ENCODE peak calls at places on chromosomes 12 and 14, in nine cellular contexts. One of them, this sample, is unnamed.

GRCh38 chr14:23327947-23328744 is 6.9 kb downstream of the PABPN1 start:
- DNase-seq in coronary artery: no peak
- DNase-seq in choroid plexus epithelial cell: peak; percentile 88
- DNase-seq in bronchial epithelial cell: peak; percentile 70
- DNase-seq in AG10803: peak; percentile 75
- DNase-seq in gastrocnemius medialis: peak; percentile 59
- DNase-seq in fibroblast of pulmonary artery: peak; percentile 86
- DNase-seq in body of pancreas: peak; percentile 81
- DNase-seq in Panc1: peak; percentile 39
- DNase-seq in this sample: peak; percentile 79

GRCh38 chr14:79861111-79861510 is 350.2 kb downstream of the DIO2 start:
- DNase-seq in fibroblast of pulmonary artery: no peak
- DNase-seq in Panc1: no peak
- DNase-seq in choroid plexus epithelial cell: no peak
- DNase-seq in coronary artery: no peak
- DNase-seq in body of pancreas: no peak
- DNase-seq in AG10803: no peak
- DNase-seq in bronchial epithelial cell: no peak
- DNase-seq in gastrocnemius medialis: no peak
- DNase-seq in this sample: no peak

GRCh38 chr12:112168561-112168971 is 43.2 kb downstream of the TRAFD1 start:
- DNase-seq in body of pancreas: no peak
- DNase-seq in bronchial epithelial cell: no peak
- DNase-seq in Panc1: no peak
- DNase-seq in coronary artery: no peak
- DNase-seq in AG10803: no peak
- DNase-seq in choroid plexus epithelial cell: no peak
- DNase-seq in gastrocnemius medialis: no peak
- DNase-seq in fibroblast of pulmonary artery: no peak
- DNase-seq in this sample: no peak

GRCh38 chr12:63869656-63870055 is 25.2 kb downstream of the SRGAP1 start:
- DNase-seq in bronchial epithelial cell: no peak
- DNase-seq in coronary artery: no peak
- DNase-seq in gastrocnemius medialis: no peak
- DNase-seq in fibroblast of pulmonary artery: no peak
- DNase-seq in body of pancreas: no peak
- DNase-seq in choroid plexus epithelial cell: peak; percentile 56
- DNase-seq in Panc1: no peak
- DNase-seq in AG10803: no peak
- DNase-seq in this sample: peak; percentile 38

GRCh38 chr14:42424501-42424900 is 817.8 kb downstream of the LRFN5 start:
- DNase-seq in fibroblast of pulmonary artery: peak; percentile 46
- DNase-seq in choroid plexus epithelial cell: peak; percentile 6
- DNase-seq in coronary artery: no peak
- DNase-seq in bronchial epithelial cell: peak; percentile 28
- DNase-seq in body of pancreas: no peak
- DNase-seq in AG10803: no peak
- DNase-seq in gastrocnemius medialis: no peak
- DNase-seq in Panc1: no peak
- DNase-seq in this sample: peak; percentile 30

GRCh38 chr14:66359500-66359899 is 126.7 kb upstream of the CCDC196 start:
- DNase-seq in Panc1: no peak
- DNase-seq in gastrocnemius medialis: no peak
- DNase-seq in body of pancreas: peak; percentile 34
- DNase-seq in coronary artery: no peak
- DNase-seq in choroid plexus epithelial cell: peak; percentile 88
- DNase-seq in fibroblast of pulmonary artery: peak; percentile 82
- DNase-seq in AG10803: peak; percentile 75
- DNase-seq in bronchial epithelial cell: peak; percentile 46
- DNase-seq in this sample: peak; percentile 54

GRCh38 chr12:49798248-49798647 is 30.0 kb downstream of the NCKAP5L start:
- DNase-seq in coronary artery: no peak
- DNase-seq in choroid plexus epithelial cell: no peak
- DNase-seq in bronchial epithelial cell: no peak
- DNase-seq in AG10803: no peak
- DNase-seq in Panc1: no peak
- DNase-seq in body of pancreas: no peak
- DNase-seq in gastrocnemius medialis: no peak
- DNase-seq in fibroblast of pulmonary artery: no peak
- DNase-seq in this sample: no peak

GRCh38 chr12:14952295-14952995 is 9.0 kb downstream of the ARHGDIB start:
- DNase-seq in AG10803: peak; percentile 93
- DNase-seq in bronchial epithelial cell: peak; percentile 99
- DNase-seq in choroid plexus epithelial cell: peak; percentile 98
- DNase-seq in gastrocnemius medialis: no peak
- DNase-seq in fibroblast of pulmonary artery: peak; percentile 98
- DNase-seq in body of pancreas: no peak
- DNase-seq in Panc1: no peak
- DNase-seq in coronary artery: no peak
- DNase-seq in this sample: peak; percentile 94

GRCh38 chr12:48681738-48682532 is at the start of gene KANSL2:
- DNase-seq in Panc1: peak; percentile 94
- DNase-seq in fibroblast of pulmonary artery: peak; percentile 99
- DNase-seq in body of pancreas: peak; percentile 99
- DNase-seq in choroid plexus epithelial cell: peak; percentile 99
- DNase-seq in gastrocnemius medialis: peak; percentile 100
- DNase-seq in coronary artery: peak; percentile 99
- DNase-seq in AG10803: peak; percentile 98
- DNase-seq in bronchial epithelial cell: peak; percentile 97
- DNase-seq in this sample: peak; percentile 98

GRCh38 chr12:48677782-48678181 is 4.3 kb downstream of the KANSL2 start:
- DNase-seq in choroid plexus epithelial cell: peak; percentile 38
- DNase-seq in gastrocnemius medialis: no peak
- DNase-seq in bronchial epithelial cell: no peak
- DNase-seq in Panc1: no peak
- DNase-seq in coronary artery: no peak
- DNase-seq in fibroblast of pulmonary artery: no peak
- DNase-seq in AG10803: no peak
- DNase-seq in body of pancreas: no peak
- DNase-seq in this sample: no peak

GRCh38 chr12:48681416-48681737 is 661 bp downstream of the KANSL2 start:
- DNase-seq in fibroblast of pulmonary artery: peak; percentile 10
- DNase-seq in coronary artery: no peak
- DNase-seq in Panc1: no peak
- DNase-seq in AG10803: peak; percentile 9
- DNase-seq in gastrocnemius medialis: peak; percentile 36
- DNase-seq in body of pancreas: no peak
- DNase-seq in choroid plexus epithelial cell: peak; percentile 26
- DNase-seq in bronchial epithelial cell: no peak
- DNase-seq in this sample: peak; percentile 22

GRCh38 chr12:48680861-48681260 is 1.2 kb downstream of the KANSL2 start:
- DNase-seq in coronary artery: no peak
- DNase-seq in choroid plexus epithelial cell: no peak
- DNase-seq in Panc1: no peak
- DNase-seq in body of pancreas: no peak
- DNase-seq in gastrocnemius medialis: no peak
- DNase-seq in AG10803: no peak
- DNase-seq in bronchial epithelial cell: no peak
- DNase-seq in fibroblast of pulmonary artery: no peak
- DNase-seq in this sample: no peak

GRCh38 chr12:48678561-48679185 is 3.4 kb downstream of the KANSL2 start:
- DNase-seq in bronchial epithelial cell: no peak
- DNase-seq in AG10803: no peak
- DNase-seq in Panc1: no peak
- DNase-seq in choroid plexus epithelial cell: no peak
- DNase-seq in coronary artery: no peak
- DNase-seq in body of pancreas: no peak
- DNase-seq in gastrocnemius medialis: no peak
- DNase-seq in fibroblast of pulmonary artery: peak; percentile 42
- DNase-seq in this sample: no peak
- H3K4me3 ChIP-seq in bronchial epithelial cell: no peak overlapping the region
- H3K4me3 ChIP-seq in AG10803: no peak overlapping the region
- H3K4me3 ChIP-seq in Panc1: no peak overlapping the region
- H3K4me3 ChIP-seq in choroid plexus epithelial cell: no peak overlapping the region
- H3K4me3 ChIP-seq in coronary artery: no peak overlapping the region
- H3K4me3 ChIP-seq in body of pancreas: no peak overlapping the region
- H3K4me3 ChIP-seq in gastrocnemius medialis: peak overlapping the region; percentile 99
- H3K4me3 ChIP-seq in fibroblast of pulmonary artery: no peak overlapping the region
- H3K4me3 ChIP-seq in this sample: no peak overlapping the region

DNA sequence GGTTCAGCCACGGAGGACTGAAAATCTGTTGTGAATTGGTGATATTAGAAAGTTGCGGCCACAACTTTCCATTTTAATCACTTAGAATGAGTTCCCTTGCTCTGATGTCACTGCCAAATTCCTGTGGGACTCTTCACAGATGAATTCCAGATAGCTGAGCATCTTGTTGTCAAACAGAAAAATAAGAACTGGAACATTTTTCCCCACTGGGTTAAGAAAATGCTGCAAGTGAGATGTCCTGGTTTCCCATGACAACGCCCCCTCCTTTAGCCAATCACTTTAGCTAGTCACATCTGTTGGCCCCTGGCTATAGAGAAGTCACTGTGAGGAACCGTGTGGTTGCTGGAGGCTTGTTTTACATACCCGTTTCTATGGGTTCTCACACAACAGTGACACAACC is 135.9 kb downstream of the KTN1 start:
- DNase-seq in gastrocnemius medialis: peak; percentile 79
- DNase-seq in body of pancreas: peak; percentile 31
- DNase-seq in bronchial epithelial cell: no peak
- DNase-seq in Panc1: no peak
- DNase-seq in coronary artery: no peak
- DNase-seq in fibroblast of pulmonary artery: peak; percentile 69
- DNase-seq in choroid plexus epithelial cell: peak; percentile 96
- DNase-seq in AG10803: peak; percentile 97
- DNase-seq in this sample: peak; percentile 89
- TF ChIP-seq CTCF in gastrocnemius medialis: no peak
- TF ChIP-seq CTCF in body of pancreas: no peak
- TF ChIP-seq CTCF in bronchial epithelial cell: no peak
- TF ChIP-seq CTCF in Panc1: no peak
- TF ChIP-seq CTCF in coronary artery: no peak
- TF ChIP-seq CTCF in fibroblast of pulmonary artery: no peak
- TF ChIP-seq CTCF in choroid plexus epithelial cell: no peak
- TF ChIP-seq CTCF in AG10803: no peak
- TF ChIP-seq CTCF in this sample: no peak

GRCh38 chr14:93953739-93954515 is 22.4 kb downstream of the ASB2 start:
- DNase-seq in Panc1: no peak
- DNase-seq in choroid plexus epithelial cell: no peak
- DNase-seq in bronchial epithelial cell: no peak
- DNase-seq in AG10803: no peak
- DNase-seq in coronary artery: no peak
- DNase-seq in body of pancreas: no peak
- DNase-seq in gastrocnemius medialis: no peak
- DNase-seq in fibroblast of pulmonary artery: no peak
- DNase-seq in this sample: no peak

GRCh38 chr14:93954516-93954830 is 21.9 kb downstream of the ASB2 start:
- DNase-seq in fibroblast of pulmonary artery: no peak
- DNase-seq in AG10803: no peak
- DNase-seq in body of pancreas: no peak
- DNase-seq in gastrocnemius medialis: no peak
- DNase-seq in coronary artery: no peak
- DNase-seq in bronchial epithelial cell: no peak
- DNase-seq in choroid plexus epithelial cell: no peak
- DNase-seq in Panc1: no peak
- DNase-seq in this sample: no peak

GRCh38 chr14:93956082-93956481 is 20.3 kb downstream of the ASB2 start:
- DNase-seq in body of pancreas: no peak
- DNase-seq in bronchial epithelial cell: no peak
- DNase-seq in fibroblast of pulmonary artery: no peak
- DNase-seq in choroid plexus epithelial cell: no peak
- DNase-seq in gastrocnemius medialis: no peak
- DNase-seq in coronary artery: no peak
- DNase-seq in AG10803: no peak
- DNase-seq in Panc1: no peak
- DNase-seq in this sample: no peak

GRCh38 chr14:93956514-93957332 is 19.6 kb downstream of the ASB2 start:
- DNase-seq in gastrocnemius medialis: peak; percentile 77
- DNase-seq in coronary artery: no peak
- DNase-seq in fibroblast of pulmonary artery: no peak
- DNase-seq in choroid plexus epithelial cell: no peak
- DNase-seq in body of pancreas: no peak
- DNase-seq in Panc1: no peak
- DNase-seq in AG10803: no peak
- DNase-seq in bronchial epithelial cell: no peak
- DNase-seq in this sample: no peak

DNA sequence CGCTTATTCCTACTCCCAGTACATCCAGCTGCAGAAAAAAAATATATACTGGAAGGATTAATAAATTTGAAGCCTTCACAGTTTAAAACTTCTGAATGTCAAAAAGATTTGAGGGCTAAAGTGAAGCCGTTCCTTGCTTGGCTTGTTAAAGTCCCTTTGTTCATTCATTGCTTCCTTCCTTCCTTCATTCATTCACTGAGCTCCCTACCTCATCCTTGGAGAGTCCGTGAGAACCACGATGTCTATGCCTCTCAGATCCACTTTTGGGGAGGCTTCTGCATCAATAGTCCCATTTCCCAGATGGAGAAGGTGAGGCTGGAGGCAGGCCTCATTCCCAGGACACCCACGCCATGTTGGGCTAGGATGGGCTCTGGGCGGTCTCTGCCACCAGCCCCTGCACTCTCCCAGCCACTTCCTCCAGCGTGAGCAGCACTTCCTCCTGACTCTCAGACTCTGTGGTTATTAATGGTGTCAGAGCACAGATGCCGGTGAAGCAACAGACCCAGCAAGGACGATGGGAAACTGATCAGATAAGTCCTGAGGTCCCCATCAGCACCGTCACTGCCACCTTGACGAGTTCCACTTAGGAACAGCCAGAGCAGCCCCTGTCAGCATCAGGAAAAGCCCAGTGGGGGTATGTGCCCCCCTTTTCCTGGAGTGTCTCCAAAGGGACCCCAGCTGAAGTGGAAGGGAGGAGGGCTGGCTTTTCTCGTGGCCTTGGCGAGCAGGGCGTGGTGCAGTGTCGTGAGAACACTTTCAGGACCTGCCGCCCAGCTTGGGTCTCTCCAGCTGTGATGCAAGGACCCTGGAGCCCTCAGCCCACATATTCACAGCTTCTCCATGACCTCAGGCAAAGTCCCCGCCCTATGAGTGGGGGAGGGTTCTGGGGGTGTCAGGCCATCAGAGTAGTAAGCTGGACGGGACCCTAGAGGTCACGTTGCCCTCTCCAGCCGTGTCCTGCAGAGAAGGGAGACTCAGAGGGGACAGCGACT is 21.2 kb downstream of the ASB2 start:
- DNase-seq in choroid plexus epithelial cell: no peak
- DNase-seq in fibroblast of pulmonary artery: no peak
- DNase-seq in gastrocnemius medialis: peak; percentile 37
- DNase-seq in body of pancreas: no peak
- DNase-seq in bronchial epithelial cell: no peak
- DNase-seq in AG10803: no peak
- DNase-seq in coronary artery: no peak
- DNase-seq in Panc1: no peak
- DNase-seq in this sample: no peak
- H3K4me3 ChIP-seq in choroid plexus epithelial cell: no peak overlapping the region
- H3K4me3 ChIP-seq in fibroblast of pulmonary artery: no peak overlapping the region
- H3K4me3 ChIP-seq in gastrocnemius medialis: no peak overlapping the region
- H3K4me3 ChIP-seq in body of pancreas: no peak overlapping the region
- H3K4me3 ChIP-seq in bronchial epithelial cell: no peak overlapping the region
- H3K4me3 ChIP-seq in AG10803: no peak overlapping the region
- H3K4me3 ChIP-seq in coronary artery: peak overlapping the region; percentile 21
- H3K4me3 ChIP-seq in Panc1: no peak overlapping the region
- H3K4me3 ChIP-seq in this sample: no peak overlapping the region

DNA sequence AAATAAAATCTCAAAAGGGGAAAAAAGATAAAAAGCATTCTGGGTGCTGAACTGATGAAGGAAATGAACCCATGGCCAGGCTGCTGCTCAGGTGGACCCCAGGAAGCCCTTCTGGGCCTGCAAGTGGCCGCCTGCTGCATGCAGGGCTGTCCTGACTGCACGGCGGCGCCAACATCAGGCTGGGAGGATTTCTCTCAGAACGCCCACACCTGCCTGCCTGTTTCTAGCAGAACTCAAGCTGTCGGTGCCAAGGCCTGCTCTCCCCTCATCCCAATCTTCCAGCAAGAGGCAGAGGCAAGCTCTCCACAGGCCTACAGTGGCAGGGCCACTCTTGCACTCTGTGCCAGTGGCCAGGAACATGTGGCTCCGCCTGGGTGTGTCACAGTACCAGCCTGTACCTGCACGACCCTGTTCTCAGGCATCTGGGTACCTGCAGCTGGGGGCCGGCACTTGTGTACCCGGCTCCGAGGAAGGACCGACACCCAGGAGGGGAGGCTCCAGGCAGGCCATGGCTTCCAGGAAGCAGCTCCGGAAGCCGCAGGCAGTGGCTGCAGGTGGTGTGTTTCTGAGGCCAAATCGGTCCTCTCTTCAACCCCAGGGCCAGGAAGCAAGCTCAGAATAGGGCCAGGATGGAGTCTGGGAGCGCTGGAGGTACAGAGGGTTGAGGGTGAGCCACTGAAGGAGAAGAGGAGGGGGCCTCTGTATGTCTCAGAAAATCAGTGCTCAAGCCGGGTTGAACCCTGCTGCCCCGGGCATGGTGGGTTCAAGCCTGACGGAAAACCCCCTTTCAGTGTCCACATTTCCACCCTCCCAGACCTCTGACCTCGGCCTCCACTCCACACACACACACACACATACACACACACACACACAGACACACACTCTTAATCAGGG is 2.5 kb upstream of the INF2 start:
- DNase-seq in choroid plexus epithelial cell: no peak
- DNase-seq in fibroblast of pulmonary artery: no peak
- DNase-seq in Panc1: no peak
- DNase-seq in body of pancreas: no peak
- DNase-seq in AG10803: no peak
- DNase-seq in gastrocnemius medialis: no peak
- DNase-seq in coronary artery: no peak
- DNase-seq in bronchial epithelial cell: no peak
- DNase-seq in this sample: no peak
- TF ChIP-seq CTCF in choroid plexus epithelial cell: no peak
- TF ChIP-seq CTCF in fibroblast of pulmonary artery: no peak
- TF ChIP-seq CTCF in Panc1: peak; percentile 49
- TF ChIP-seq CTCF in body of pancreas: no peak
- TF ChIP-seq CTCF in AG10803: no peak
- TF ChIP-seq CTCF in gastrocnemius medialis: no peak
- TF ChIP-seq CTCF in coronary artery: no peak
- TF ChIP-seq CTCF in bronchial epithelial cell: no peak
- TF ChIP-seq CTCF in this sample: no peak

This sample was measured in astrocyte of the spinal cord.